ENCODE peak calls at places on chromosomes 7 and 10, in six cellular contexts. B, K, G, C, I and A are unnamed samples.

GRCh38 chr7:992742-993607 is 10.0 kb downstream of the CYP2W1 start:
- DNase-seq in B (peak), G (peak), I (peak), C (peak), K (peak), A (peak)

GRCh38 chr7:27155816-27156507 is 513 bp downstream of the HOXA7 start:
- DNase-seq in C (no peak), K (no peak), B (no peak), I (peak), G (no peak), A (peak)

GRCh38 chr10:131311661-131312260 is at the start of gene TCERG1L:
- DNase-seq in G (no peak), I (no peak), K (no peak), C (no peak), B (no peak), A (no peak)

GRCh38 chr10:113473851-113474250 is 79.0 kb upstream of the HABP2 start:
- DNase-seq in C (no peak), G (no peak), B (no peak), K (no peak), I (no peak), A (peak)

GRCh38 chr7:7672545-7673239 is 32.1 kb downstream of the UMAD1 start:
- DNase-seq in K (no peak), I (no peak), G (no peak), C (no peak), B (no peak), A (no peak)

GRCh38 chr7:64945776-64946175 is 42.7 kb downstream of the ZNF273 start:
- DNase-seq in I (no peak), G (no peak), K (no peak), B (no peak), C (no peak), A (no peak)

GRCh38 chr7:124764847-124765400 is 668 bp downstream of the GPR37 start:
- DNase-seq in I (peak), G (peak), B (no peak), K (no peak), C (no peak), A (no peak)

GRCh38 chr7:35012155-35012554 is 25.1 kb downstream of the DPY19L1 start:
- DNase-seq in B (no peak), K (no peak), G (no peak), I (no peak), C (no peak), A (no peak)

GRCh38 chr7:4150731-4151130 is 531.4 kb upstream of the FOXK1 start:
- DNase-seq in B (no peak), K (no peak), C (no peak), G (no peak), I (no peak), A (no peak)

GRCh38 chr10:25026463-25026862 is 10.1 kb downstream of the THNSL1 start:
- DNase-seq in B (no peak), K (no peak), C (no peak), I (peak), G (no peak), A (no peak)

GRCh38 chr10:101214446-101215396 is 14.5 kb downstream of the LBX1 start:
- DNase-seq in B (peak), K (peak), C (peak), I (peak), G (peak), A (no peak)

GRCh38 chr7:15424468-15424867 is 137.3 kb downstream of the AGMO start:
- DNase-seq in I (no peak), B (no peak), G (no peak), C (no peak), K (no peak), A (no peak)

GRCh38 chr7:123715198-123715597 is 33.6 kb downstream of the WASL start:
- DNase-seq in G (no peak), K (no peak), I (peak), C (no peak), B (no peak), A (no peak)

GRCh38 chr7:2729893-2730716 is 42.1 kb downstream of the AMZ1 start:
- DNase-seq in I (no peak), G (peak), K (no peak), C (no peak), B (no peak), A (no peak)

GRCh38 chr7:100152404-100152803 is 3.7 kb downstream of the LAMTOR4 start:
- DNase-seq in C (no peak), G (no peak), I (no peak), K (no peak), B (no peak), A (no peak)

GRCh38 chr10:35204650-35205319 is 78.1 kb downstream of the CREM start:
- DNase-seq in B (no peak), C (no peak), G (no peak), K (no peak), I (no peak), A (no peak)

GRCh38 chr7:151503902-151504714 is 15.6 kb downstream of the RHEB start:
- DNase-seq in B (no peak), I (no peak), K (peak), G (no peak), C (no peak), A (peak)

GRCh38 chr10:129495697-129496096 is 28.7 kb downstream of the MGMT start:
- DNase-seq in I (no peak), B (no peak), K (no peak), C (no peak), G (no peak), A (no peak)

GRCh38 chr7:158863611-158864506 is 7.5 kb downstream of the DYNC2I1 start:
- DNase-seq in C (peak), I (peak), K (peak), G (peak), B (no peak), A (peak)

GRCh38 chr10:104809288-104810090 is 168.4 kb downstream of the SORCS3 start:
- DNase-seq in K (no peak), C (no peak), G (no peak), B (no peak), I (peak), A (no peak)

GRCh38 chr7:44912775-44913347 is 27.5 kb upstream of the PURB start:
- DNase-seq in I (peak), G (no peak), C (no peak), K (no peak), B (no peak), A (no peak)

GRCh38 chr10:119427263-119427864 is 115.2 kb downstream of the RGS10 start:
- DNase-seq in I (no peak), G (no peak), K (no peak), B (no peak), C (no peak), A (no peak)

GRCh38 chr7:97871659-97872024 is 566 bp downstream of the ASNS start:
- DNase-seq in I (no peak), G (no peak), C (no peak), K (no peak), B (peak), A (peak)

GRCh38 chr10:7625836-7626235 is 40.9 kb downstream of the ITIH5 start:
- DNase-seq in B (no peak), C (no peak), G (no peak), K (no peak), I (no peak), A (no peak)